ENCODE peak calls at places on chromosomes 1 and 21, in six cellular contexts. I is fibroblast of the conjunctiva, T is HEK293T, J is PC-9, S is kidney glomerular epithelial cell, P is RWPE1. X is an unnamed sample.
A peak's percentile ranks its signal among the peaks of the same experiment; 100 is the strongest.

GRCh38 chr1:28258628-28259251 is 578 bp upstream of the SESN2 start:
- DNase-seq in I (no peak), T (no peak), J (no peak), S (no peak), P (no peak), X (no peak)

GRCh38 chr1:211335507-211336157 is 9.0 kb downstream of the TRAF5 start:
- DNase-seq in I (no peak), T (no peak), J (no peak), S (no peak), P (no peak), X (no peak)

GRCh38 chr1:38026592-38027200 is 14.2 kb downstream of the UTP11 start:
- DNase-seq in I (peak; percentile 24), T (peak; percentile 55), J (peak; percentile 58), S (peak; percentile 24), P (peak; percentile 77), X (no peak)

GRCh38 chr1:211625040-211625439 is 46.1 kb upstream of the SLC30A1 start:
- DNase-seq in I (no peak), T (no peak), J (no peak), S (peak; percentile 16), P (peak; percentile 34), X (no peak)

GRCh38 chr1:210360852-210361477 is 32.3 kb downstream of the HHAT start:
- DNase-seq in I (peak; percentile 37), T (peak; percentile 55), J (no peak), S (peak; percentile 19), P (peak; percentile 56), X (no peak)

GRCh38 chr1:150066838-150067183 is 765 bp upstream of the VPS45 start:
- DNase-seq in I (no peak), T (peak; percentile 59), J (no peak), S (peak; percentile 57), P (peak; percentile 13), X (no peak)

GRCh38 chr1:213519098-213519497 is 468.1 kb downstream of the RPS6KC1 start:
- DNase-seq in I (no peak), T (no peak), J (no peak), S (no peak), P (no peak), X (no peak)

GRCh38 chr1:235045034-235045690 is 83.5 kb downstream of the TOMM20 start:
- DNase-seq in I (no peak), T (no peak), J (no peak), S (no peak), P (no peak), X (no peak)

GRCh38 chr1:8562881-8563865 is 245.3 kb downstream of the SLC45A1 start:
- DNase-seq in I (no peak), T (no peak), J (no peak), S (peak; percentile 69), P (no peak), X (no peak)

GRCh38 chr1:16162163-16162822 is 6.4 kb upstream of the EPHA2 start:
- DNase-seq in I (no peak), T (no peak), J (peak; percentile 9), S (no peak), P (no peak), X (no peak)

GRCh38 chr1:216598448-216598847 is 124.8 kb downstream of the ESRRG start:
- DNase-seq in I (no peak), T (no peak), J (no peak), S (no peak), P (no peak), X (no peak)

GRCh38 chr21:39938086-39938611 is 70.9 kb downstream of the PCP4 start:
- DNase-seq in I (no peak), T (no peak), J (no peak), S (no peak), P (no peak), X (no peak)

GRCh38 chr21:45508607-45509565 is 33.4 kb downstream of the SLC19A1 start:
- DNase-seq in I (no peak), T (no peak), J (no peak), S (no peak), P (no peak), X (no peak)

GRCh38 chr1:182771187-182771984 is 18.2 kb upstream of the NPL start:
- DNase-seq in I (no peak), T (no peak), J (no peak), S (no peak), P (no peak), X (no peak)

GRCh38 chr1:55854911-55855310 is 639.7 kb upstream of the USP24 start:
- DNase-seq in I (no peak), T (no peak), J (no peak), S (no peak), P (no peak), X (no peak)

GRCh38 chr21:46545911-46546310 is 59.0 kb downstream of the S100B start:
- DNase-seq in I (no peak), T (no peak), J (no peak), S (no peak), P (no peak), X (no peak)

GRCh38 chr1:228459091-228459993 is 27.8 kb upstream of the RNF187 start:
- DNase-seq in I (peak; percentile 74), T (peak; percentile 83), J (no peak), S (peak; percentile 36), P (peak; percentile 60), X (no peak)

GRCh38 chr1:203778789-203779188 is 13.8 kb downstream of the LAX1 start:
- DNase-seq in I (no peak), T (no peak), J (no peak), S (no peak), P (no peak), X (no peak)

GRCh38 chr1:154434346-154435075 is 29.4 kb downstream of the IL6R start:
- DNase-seq in I (peak; percentile 66), T (no peak), J (no peak), S (no peak), P (no peak), X (no peak)

GRCh38 chr1:198449727-198450433 is 90.6 kb downstream of the ATP6V1G3 start:
- DNase-seq in I (no peak), T (no peak), J (peak; percentile 37), S (peak; percentile 19), P (peak; percentile 44), X (peak; percentile 50)

GRCh38 chr21:42097274-42097673 is 26.2 kb downstream of the UMODL1 start:
- DNase-seq in I (no peak), T (no peak), J (no peak), S (no peak), P (no peak), X (no peak)

GRCh38 chr1:168465942-168466702 is 77.7 kb downstream of the XCL2 start:
- DNase-seq in I (no peak), T (no peak), J (no peak), S (peak; percentile 83), P (peak; percentile 46), X (no peak)

GRCh38 chr1:151621351-151621750 is 9.5 kb downstream of the SNX27 start:
- DNase-seq in I (no peak), T (no peak), J (no peak), S (no peak), P (no peak), X (no peak)

GRCh38 chr1:165344198-165344597 is 12.3 kb downstream of the LMX1A start:
- DNase-seq in I (no peak), T (no peak), J (no peak), S (no peak), P (no peak), X (no peak)

GRCh38 chr1:65069186-65069585 is 78.8 kb upstream of the AK4 start:
- DNase-seq in I (no peak), T (no peak), J (no peak), S (no peak), P (no peak), X (no peak)

GRCh38 chr1:248625166-248625565 is 9.7 kb downstream of the OR2T11 start:
- DNase-seq in I (no peak), T (no peak), J (no peak), S (no peak), P (no peak), X (no peak)

GRCh38 chr1:228236744-228237143 is 28.9 kb downstream of the OBSCN start:
- DNase-seq in I (no peak), T (peak; percentile 76), J (no peak), S (no peak), P (peak; percentile 7), X (no peak)